ENCODE peak calls at places on chromosomes 6 and 20, in eight cellular contexts. L is aorta, R is kidney epithelial cell, O is foreskin fibroblast, U is astrocyte of the spinal cord, X is astrocyte of the cerebellum, V is left ventricle myocardium inferior, G is BJ. M is an unnamed sample.
A peak's percentile ranks its signal among the peaks of the same experiment; 100 is the strongest.

GRCh38 chr20:41693136-41693979 is 75.2 kb upstream of the CHD6 start:
- DNase-seq in U (peak; percentile 90), V (peak; percentile 78), X (peak; percentile 68), L (peak; percentile 86), G (peak; percentile 31), O (peak; percentile 94), R (peak; percentile 38), M (peak; percentile 79)

GRCh38 chr6:3849681-3850450 is 693 bp downstream of the FAM50B start:
- DNase-seq in L (peak; percentile 54), X (no peak), U (peak; percentile 16), R (no peak), O (peak; percentile 30), V (peak; percentile 26), G (no peak), M (no peak)

GRCh38 chr6:169950558-169950957 is 199.1 kb downstream of the ERMARD start:
- DNase-seq in V (no peak), R (no peak), L (no peak), X (no peak), O (no peak), G (no peak), U (no peak), M (no peak)

GRCh38 chr6:119173249-119174084 is 95.0 kb upstream of the FAM184A start:
- DNase-seq in R (no peak), X (no peak), U (no peak), G (no peak), V (no peak), L (no peak), O (no peak), M (no peak)

GRCh38 chr6:138692978-138693909 is 80.3 kb upstream of the CCDC28A start:
- DNase-seq in O (peak; percentile 83), G (no peak), X (peak; percentile 38), R (peak; percentile 28), L (peak; percentile 79), U (peak; percentile 79), V (peak; percentile 57), M (peak; percentile 56)

GRCh38 chr20:15925376-15925775 is 647.9 kb downstream of the KIF16B start:
- DNase-seq in O (no peak), L (no peak), U (no peak), G (no peak), X (no peak), R (no peak), V (no peak), M (no peak)

GRCh38 chr20:58596244-58597010 is 54.7 kb upstream of the STX16 start:
- DNase-seq in O (no peak), X (no peak), G (no peak), L (no peak), U (no peak), V (no peak), R (no peak), M (no peak)

GRCh38 chr6:99613705-99614429 is 7.2 kb downstream of the PRDM13 start:
- DNase-seq in X (no peak), V (no peak), O (peak; percentile 31), L (no peak), G (no peak), R (no peak), U (no peak), M (peak; percentile 75)

GRCh38 chr20:36128463-36129176 is 25.9 kb upstream of the EPB41L1 start:
- DNase-seq in V (no peak), O (peak; percentile 97), X (no peak), G (peak; percentile 44), R (peak; percentile 60), L (peak; percentile 43), U (peak; percentile 31), M (no peak)

GRCh38 chr6:34145161-34146020 is 496 bp downstream of the GRM4 start:
- DNase-seq in L (peak; percentile 46), G (no peak), R (no peak), X (no peak), U (peak; percentile 49), V (no peak), O (peak; percentile 77), M (no peak)

GRCh38 chr20:4076671-4077070 is 61.3 kb upstream of the RNF24 start:
- DNase-seq in O (peak; percentile 92), L (no peak), V (no peak), X (peak; percentile 91), U (peak; percentile 91), G (peak; percentile 78), R (no peak), M (no peak)

GRCh38 chr6:100493206-100493888 is 28.6 kb upstream of the SIM1 start:
- DNase-seq in V (no peak), L (no peak), G (no peak), O (no peak), X (no peak), R (peak; percentile 45), U (no peak), M (no peak)

GRCh38 chr20:50186987-50187402 is 3.6 kb upstream of the CEBPB start:
- DNase-seq in R (no peak), L (no peak), U (peak; percentile 15), G (no peak), X (no peak), V (no peak), O (peak; percentile 47), M (no peak)

GRCh38 chr20:47490795-47491194 is 10.9 kb upstream of the NCOA3 start:
- DNase-seq in R (no peak), U (no peak), O (no peak), V (no peak), G (no peak), X (no peak), L (no peak), M (no peak)

GRCh38 chr6:2086328-2087008 is 158.9 kb downstream of the GMDS start:
- DNase-seq in L (peak; percentile 47), O (peak; percentile 74), U (no peak), X (no peak), V (no peak), G (peak; percentile 38), R (no peak), M (no peak)

GRCh38 chr6:43990627-43991619 is 136.3 kb downstream of the MRPL14 start:
- DNase-seq in L (peak; percentile 42), X (no peak), G (no peak), R (no peak), O (peak; percentile 84), U (peak; percentile 75), V (no peak), M (no peak)

GRCh38 chr6:42071881-42072583 is 21.7 kb downstream of the TAF8 start:
- DNase-seq in R (no peak), G (no peak), L (no peak), X (no peak), O (peak; percentile 36), U (no peak), V (no peak), M (no peak)

GRCh38 chr6:42073287-42073686 is 23.0 kb downstream of the TAF8 start:
- DNase-seq in V (no peak), G (no peak), L (no peak), X (no peak), R (no peak), U (no peak), O (no peak), M (no peak)

GRCh38 chr6:42066156-42066555 is 15.8 kb downstream of the TAF8 start:
- DNase-seq in L (no peak), G (no peak), R (no peak), X (no peak), O (no peak), V (no peak), U (no peak), M (no peak)

GRCh38 chr6:42068173-42068572 is 17.8 kb downstream of the TAF8 start:
- DNase-seq in V (no peak), O (no peak), G (no peak), R (no peak), L (no peak), X (no peak), U (no peak), M (no peak)

DNA sequence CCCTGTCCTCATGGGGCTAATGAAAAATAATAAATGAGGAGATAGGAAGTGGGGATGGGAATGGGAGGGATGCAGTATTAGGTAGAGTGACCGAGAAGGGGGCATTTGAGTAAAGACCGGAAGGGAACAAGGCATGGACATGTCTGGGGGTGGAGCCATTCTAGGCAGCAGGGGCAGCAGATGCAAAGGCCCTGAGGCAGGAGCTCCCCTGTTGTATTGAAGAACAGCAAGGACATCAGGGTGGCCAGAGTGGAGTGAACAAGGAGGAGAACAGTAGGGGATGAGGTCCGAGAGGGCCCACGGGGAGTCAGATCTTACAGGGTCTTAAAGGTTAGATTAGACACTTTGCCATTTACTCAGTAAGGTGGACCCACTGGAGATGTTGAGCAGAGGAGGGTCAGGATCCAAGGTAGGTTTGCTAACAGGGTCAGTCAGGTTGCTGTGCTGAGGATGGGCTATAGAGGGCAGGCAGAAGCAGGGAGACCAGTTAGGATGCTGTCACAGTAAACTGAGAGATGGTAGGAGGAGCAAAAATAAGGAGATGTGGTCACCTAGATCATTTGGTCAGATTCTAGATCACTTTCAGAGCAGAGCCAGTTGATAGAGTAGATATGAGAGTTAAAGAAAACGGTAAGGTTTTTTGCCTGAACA is 18.7 kb downstream of the TAF8 start:
- DNase-seq in O (no peak), L (no peak), X (no peak), R (no peak), G (no peak), V (no peak), U (no peak), M (no peak)
- H3K4me3 ChIP-seq in O (no peak overlapping the region), L (no peak overlapping the region), X (no peak overlapping the region), R (no peak overlapping the region), G (no peak overlapping the region), V (peak overlapping the region; percentile 25), U (no peak overlapping the region), M (no peak overlapping the region)

GRCh38 chr6:151044465-151045441 is 179.3 kb downstream of the MTHFD1L start:
- DNase-seq in U (peak; percentile 97), G (peak; percentile 58), R (peak; percentile 96), V (peak; percentile 51), X (peak; percentile 95), O (peak; percentile 35), L (peak; percentile 74), M (no peak)
- H3K4me3 ChIP-seq in U (peak overlapping the region; percentile 0), G (no peak overlapping the region), R (no peak overlapping the region), V (peak overlapping the region; percentile 47), X (peak overlapping the region; percentile 24), O (no peak overlapping the region), L (no peak overlapping the region), M (no peak overlapping the region)

GRCh38 chr6:158853072-158853871 is 34.1 kb upstream of the EZR start:
- DNase-seq in L (peak; percentile 73), U (peak; percentile 93), G (peak; percentile 49), R (peak; percentile 99), V (peak; percentile 21), X (peak; percentile 86), O (peak; percentile 86), M (peak; percentile 61)
- H3K4me3 ChIP-seq in L (no peak overlapping the region), U (no peak overlapping the region), G (no peak overlapping the region), R (no peak overlapping the region), V (no peak overlapping the region), X (no peak overlapping the region), O (no peak overlapping the region), M (peak overlapping the region; percentile 54)

DNA sequence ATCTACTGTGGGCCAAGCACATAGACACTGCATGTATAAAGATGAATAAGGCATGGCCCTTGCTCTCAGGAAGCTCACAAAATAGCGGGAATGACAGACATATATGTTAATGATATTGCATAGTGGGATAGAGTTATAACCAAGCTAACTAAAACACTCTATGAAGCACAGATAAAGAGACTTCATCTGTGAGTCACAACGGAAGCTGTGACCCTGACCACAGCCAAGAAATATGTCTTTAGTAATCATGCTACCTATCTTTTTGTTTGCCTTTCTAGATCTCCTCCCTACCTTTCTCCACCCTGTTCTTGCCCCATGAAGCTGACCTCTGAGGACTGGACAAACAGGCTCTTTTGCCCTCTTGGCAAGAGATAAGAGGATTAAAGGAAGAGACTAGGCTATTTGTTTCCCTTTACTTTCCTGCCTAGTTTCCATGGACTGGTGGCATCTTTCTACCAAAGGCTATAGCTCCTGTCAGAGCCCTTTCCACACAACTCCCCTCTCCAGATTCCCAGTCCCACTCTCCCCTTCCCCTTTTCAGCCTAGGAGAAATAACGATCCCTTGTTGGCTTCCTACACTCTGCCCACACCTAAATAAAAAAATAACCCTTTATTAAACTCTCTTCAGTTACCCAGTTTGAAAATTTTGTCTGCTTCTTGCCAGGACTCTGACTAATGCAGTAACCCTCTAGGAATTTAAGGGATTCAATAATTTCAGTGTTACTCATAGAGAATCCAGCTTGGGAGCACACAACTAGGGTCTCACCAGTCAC is 504.9 kb upstream of the MARCKS start:
- DNase-seq in X (peak; percentile 37), L (no peak), O (peak; percentile 81), V (no peak), G (no peak), U (peak; percentile 81), R (peak; percentile 62), M (no peak)
- H3K4me3 ChIP-seq in X (no peak overlapping the region), L (no peak overlapping the region), O (no peak overlapping the region), V (no peak overlapping the region), G (no peak overlapping the region), U (no peak overlapping the region), R (no peak overlapping the region), M (no peak overlapping the region)

M was measured in GM06990.